ENCODE peak calls at places on chromosomes 2 and 18, in six cellular contexts. A is GM23338, M is sigmoid colon, V is upper lobe of left lung, X is stomach, H is Panc1. D is an unnamed sample.
A peak's percentile ranks its signal among the peaks of the same experiment; 100 is the strongest.

GRCh38 chr2:55223958-55224760 is 7.9 kb downstream of the CLHC1 start:
- DNase-seq in A (peak; percentile 43), M (peak; percentile 70), V (peak; percentile 62), X (no peak), H (no peak), D (no peak)

GRCh38 chr18:47050468-47050867 is 15.0 kb upstream of the ELOA2 start:
- DNase-seq in A (peak; percentile 66), M (no peak), V (no peak), X (no peak), H (peak; percentile 20), D (no peak)

GRCh38 chr2:101759162-101759561 is 61.7 kb downstream of the MAP4K4 start:
- DNase-seq in A (no peak), M (no peak), V (no peak), X (no peak), H (no peak), D (no peak)

GRCh38 chr2:107303964-107304363 is 418.0 kb upstream of the ST6GAL2 start:
- DNase-seq in A (no peak), M (no peak), V (no peak), X (no peak), H (no peak), D (no peak)

GRCh38 chr18:35153609-35154273 is 87.1 kb upstream of the ZNF397 start:
- DNase-seq in A (no peak), M (no peak), V (no peak), X (no peak), H (no peak), D (no peak)

GRCh38 chr2:16290311-16291020 is 350.1 kb downstream of the MYCN start:
- DNase-seq in A (no peak), M (no peak), V (no peak), X (no peak), H (no peak), D (no peak)

GRCh38 chr2:216620806-216621205 is 12.4 kb upstream of the IGFBP2 start:
- DNase-seq in A (no peak), M (peak; percentile 69), V (peak; percentile 18), X (no peak), H (no peak), D (no peak)

GRCh38 chr2:71898375-71898774 is 249.3 kb downstream of the CYP26B1 start:
- DNase-seq in A (no peak), M (no peak), V (no peak), X (no peak), H (no peak), D (no peak)

GRCh38 chr18:62839874-62840713 is 124.8 kb downstream of the PHLPP1 start:
- DNase-seq in A (no peak), M (no peak), V (no peak), X (no peak), H (no peak), D (no peak)

GRCh38 chr18:48186084-48186798 is 222.9 kb downstream of the ZBTB7C start:
- DNase-seq in A (peak; percentile 36), M (no peak), V (peak; percentile 56), X (no peak), H (no peak), D (no peak)

GRCh38 chr2:75595541-75596395 is 35.0 kb upstream of the EVA1A start:
- DNase-seq in A (no peak), M (no peak), V (no peak), X (no peak), H (no peak), D (no peak)

GRCh38 chr2:10966056-10966455 is 54.3 kb downstream of the KCNF1 start:
- DNase-seq in A (no peak), M (no peak), V (no peak), X (no peak), H (no peak), D (no peak)

GRCh38 chr2:237896507-237896892 is 37.1 kb downstream of the RAMP1 start:
- DNase-seq in A (no peak), M (no peak), V (no peak), X (no peak), H (no peak), D (no peak)

GRCh38 chr2:241255542-241256167 is 59.8 kb downstream of the HDLBP start:
- DNase-seq in A (no peak), M (peak; percentile 52), V (no peak), X (peak; percentile 22), H (no peak), D (no peak)

GRCh38 chr2:167817908-167818307 is 429.5 kb downstream of the STK39 start:
- DNase-seq in A (no peak), M (no peak), V (no peak), X (no peak), H (no peak), D (no peak)

GRCh38 chr2:129015886-129016285 is 697.2 kb upstream of the HS6ST1 start:
- DNase-seq in A (no peak), M (no peak), V (no peak), X (no peak), H (no peak), D (no peak)

GRCh38 chr2:69682525-69682924 is 39.0 kb upstream of the AAK1 start:
- DNase-seq in A (no peak), M (no peak), V (no peak), X (no peak), H (no peak), D (no peak)

GRCh38 chr2:218631837-218632236 is 24.1 kb downstream of the PLCD4 start:
- DNase-seq in A (no peak), M (no peak), V (no peak), X (no peak), H (no peak), D (no peak)

GRCh38 chr18:63292844-63293683 is 26.5 kb downstream of the BCL2 start:
- DNase-seq in A (no peak), M (no peak), V (peak; percentile 2), X (no peak), H (no peak), D (peak; percentile 43)

GRCh38 chr2:127597984-127598380 is 48.0 kb upstream of the GPR17 start:
- DNase-seq in A (no peak), M (no peak), V (no peak), X (no peak), H (no peak), D (no peak)

GRCh38 chr2:202267495-202267894 is 1.9 kb downstream of the NOP58 start:
- DNase-seq in A (no peak), M (no peak), V (no peak), X (no peak), H (no peak), D (no peak)

GRCh38 chr2:199228887-199229819 is 228.6 kb downstream of the SATB2 start:
- DNase-seq in A (no peak), M (no peak), V (no peak), X (no peak), H (peak; percentile 54), D (no peak)

GRCh38 chr18:7822435-7823425 is 255.6 kb downstream of the PTPRM start:
- DNase-seq in A (no peak), M (no peak), V (no peak), X (no peak), H (no peak), D (no peak)

GRCh38 chr2:168997113-168997512 is 34.0 kb downstream of the ABCB11 start:
- DNase-seq in A (no peak), M (no peak), V (no peak), X (no peak), H (no peak), D (no peak)

GRCh38 chr2:10659898-10660568 is 29.7 kb downstream of the NOL10 start:
- DNase-seq in A (peak; percentile 63), M (no peak), V (no peak), X (peak; percentile 64), H (no peak), D (peak; percentile 56)

GRCh38 chr2:38648107-38648761 is 17.7 kb upstream of the GALM start:
- DNase-seq in A (no peak), M (no peak), V (no peak), X (no peak), H (no peak), D (no peak)

GRCh38 chr2:98508690-98509054 is 64.0 kb downstream of the INPP4A start:
- DNase-seq in A (no peak), M (peak; percentile 82), V (no peak), X (peak; percentile 41), H (no peak), D (peak; percentile 46)
- TF ChIP-seq POLR2AphosphoS5 in A (no peak), M (peak; percentile 66), V (peak; percentile 95), X (peak; percentile 67), H (no peak), D (peak; percentile 51)

DNA sequence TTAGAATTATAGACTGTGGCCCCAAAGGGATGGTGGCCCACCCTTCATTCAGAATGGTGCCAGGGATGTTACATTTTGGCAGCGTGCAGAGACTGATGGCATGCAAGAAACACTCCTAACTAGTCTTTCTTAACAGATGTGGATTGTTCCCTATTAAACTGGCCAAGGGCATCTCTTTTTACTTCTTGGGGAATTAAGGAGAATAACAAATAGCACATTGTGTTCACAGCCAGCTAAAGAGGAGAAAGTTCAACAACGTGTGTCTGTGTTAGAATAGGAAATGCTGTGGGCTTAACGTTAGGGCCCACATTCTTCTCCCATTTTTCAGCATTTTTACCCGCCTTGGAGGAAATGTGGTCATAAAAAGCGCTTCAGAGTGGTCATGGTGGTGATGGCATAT is 404.8 kb downstream of the CDH2 start:
- DNase-seq in A (no peak), M (no peak), V (no peak), X (no peak), H (no peak), D (no peak)
- TF ChIP-seq POLR2AphosphoS5 in A (no peak), M (no peak), V (no peak), X (no peak), H (no peak), D (no peak)

GRCh38 chr2:166675553-166675952 is 181.5 kb upstream of the SCN7A start:
- DNase-seq in A (no peak), M (no peak), V (no peak), X (no peak), H (no peak), D (no peak)
- TF ChIP-seq POLR2AphosphoS5 in A (no peak), M (no peak), V (no peak), X (no peak), H (no peak), D (no peak)

DNA sequence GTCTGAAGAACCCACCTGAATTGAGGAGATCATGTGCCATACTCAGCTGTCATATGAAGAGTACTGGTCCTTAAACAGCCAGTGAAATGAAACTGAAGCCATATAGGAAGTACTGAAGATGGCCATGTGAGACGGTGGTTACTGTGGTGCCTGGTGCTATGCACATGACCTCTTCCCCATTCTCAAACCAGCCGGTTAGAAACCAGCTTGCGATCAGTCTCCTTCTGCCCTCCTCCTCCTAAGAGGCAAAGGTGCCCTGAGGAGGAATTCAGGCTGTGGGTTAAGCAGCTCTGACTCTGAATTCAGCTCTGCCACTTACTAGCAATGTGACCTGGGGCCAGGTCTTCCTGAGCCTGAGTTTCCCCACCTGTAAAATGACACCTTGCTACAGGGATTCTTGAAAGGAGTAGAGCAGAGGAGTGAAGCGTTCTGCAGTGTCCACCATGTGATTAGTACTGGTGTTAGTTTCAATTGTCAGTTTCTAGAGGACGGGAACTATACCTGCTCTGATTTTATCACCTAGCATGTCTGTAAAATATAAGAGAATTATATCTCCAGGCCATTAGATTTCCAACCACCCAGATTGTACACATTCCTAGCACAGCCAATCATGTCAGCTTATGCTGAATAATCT is 5.1 kb downstream of the FECH start:
- DNase-seq in A (no peak), M (no peak), V (no peak), X (no peak), H (no peak), D (peak; percentile 29)
- TF ChIP-seq POLR2AphosphoS5 in A (no peak), M (no peak), V (no peak), X (no peak), H (no peak), D (no peak)

D was measured in transverse colon.